ENCODE peak calls at places on chromosome 12, in six cellular contexts. One of them, this sample, is unnamed.

GRCh38 chr12:52020539-52021336 is 14.0 kb downstream of the TAMALIN start:
- DNase-seq in H1: peak; percentile 86
- DNase-seq in SK-N-SH: peak; percentile 88
- DNase-seq in GM12878: no peak
- DNase-seq in K562: peak; percentile 75
- DNase-seq in A549: peak; percentile 67
- DNase-seq in this sample: peak; percentile 48

GRCh38 chr12:53617700-53618099 is 8.5 kb downstream of the ATF7 start:
- DNase-seq in K562: no peak
- DNase-seq in A549: no peak
- DNase-seq in GM12878: no peak
- DNase-seq in H1: no peak
- DNase-seq in SK-N-SH: no peak
- DNase-seq in this sample: no peak

GRCh38 chr12:104643921-104644669 is 187.3 kb downstream of the CHST11 start:
- DNase-seq in A549: no peak
- DNase-seq in SK-N-SH: peak; percentile 33
- DNase-seq in K562: no peak
- DNase-seq in GM12878: peak; percentile 43
- DNase-seq in H1: no peak
- DNase-seq in this sample: no peak

GRCh38 chr12:22257100-22257499 is 77.4 kb downstream of the ST8SIA1 start:
- DNase-seq in SK-N-SH: no peak
- DNase-seq in A549: no peak
- DNase-seq in H1: no peak
- DNase-seq in GM12878: no peak
- DNase-seq in K562: no peak
- DNase-seq in this sample: no peak

GRCh38 chr12:92466391-92467305 is 236.1 kb upstream of the PLEKHG7 start:
- DNase-seq in SK-N-SH: no peak
- DNase-seq in K562: no peak
- DNase-seq in A549: no peak
- DNase-seq in H1: peak; percentile 49
- DNase-seq in GM12878: peak; percentile 90
- DNase-seq in this sample: no peak

GRCh38 chr12:109387425-109388166 is 39.9 kb downstream of the MYO1H start:
- DNase-seq in H1: peak; percentile 50
- DNase-seq in K562: peak; percentile 27
- DNase-seq in A549: peak; percentile 68
- DNase-seq in SK-N-SH: peak; percentile 31
- DNase-seq in GM12878: no peak
- DNase-seq in this sample: peak; percentile 73

GRCh38 chr12:113561381-113561780 is 89.7 kb upstream of the LHX5 start:
- DNase-seq in SK-N-SH: no peak
- DNase-seq in A549: no peak
- DNase-seq in GM12878: no peak
- DNase-seq in K562: no peak
- DNase-seq in H1: no peak
- DNase-seq in this sample: no peak

GRCh38 chr12:52235001-52235760 is 2.1 kb downstream of the KRT7 start:
- DNase-seq in H1: no peak
- DNase-seq in GM12878: no peak
- DNase-seq in SK-N-SH: peak; percentile 16
- DNase-seq in K562: no peak
- DNase-seq in A549: peak; percentile 32
- DNase-seq in this sample: no peak

GRCh38 chr12:79688376-79689040 is 2.3 kb downstream of the PAWR start:
- DNase-seq in H1: no peak
- DNase-seq in SK-N-SH: no peak
- DNase-seq in GM12878: no peak
- DNase-seq in A549: no peak
- DNase-seq in K562: no peak
- DNase-seq in this sample: no peak

GRCh38 chr12:108360487-108360886 is 21.4 kb upstream of the CMKLR1 start:
- DNase-seq in SK-N-SH: no peak
- DNase-seq in A549: no peak
- DNase-seq in H1: no peak
- DNase-seq in K562: no peak
- DNase-seq in GM12878: peak; percentile 84
- DNase-seq in this sample: no peak

GRCh38 chr12:47687636-47688035 is 18.2 kb downstream of the RPAP3 start:
- DNase-seq in K562: no peak
- DNase-seq in GM12878: no peak
- DNase-seq in H1: no peak
- DNase-seq in A549: no peak
- DNase-seq in SK-N-SH: no peak
- DNase-seq in this sample: no peak

GRCh38 chr12:130870442-130871285 is 1.2 kb upstream of the RAN start:
- DNase-seq in K562: peak; percentile 64
- DNase-seq in A549: peak; percentile 98
- DNase-seq in SK-N-SH: peak; percentile 57
- DNase-seq in H1: peak; percentile 72
- DNase-seq in GM12878: peak; percentile 75
- DNase-seq in this sample: peak; percentile 96

GRCh38 chr12:122641976-122642375 is 61.2 kb downstream of the HCAR2 start:
- DNase-seq in K562: no peak
- DNase-seq in H1: no peak
- DNase-seq in A549: no peak
- DNase-seq in SK-N-SH: no peak
- DNase-seq in GM12878: no peak
- DNase-seq in this sample: no peak

GRCh38 chr12:4030938-4031702 is 157.9 kb upstream of the PARP11 start:
- DNase-seq in A549: peak; percentile 96
- DNase-seq in K562: peak; percentile 51
- DNase-seq in H1: peak; percentile 85
- DNase-seq in SK-N-SH: peak; percentile 81
- DNase-seq in GM12878: no peak
- DNase-seq in this sample: peak; percentile 55

GRCh38 chr12:49706351-49707126 is 666 bp downstream of the FMNL3 start:
- DNase-seq in GM12878: no peak
- DNase-seq in SK-N-SH: peak; percentile 78
- DNase-seq in A549: no peak
- DNase-seq in K562: peak; percentile 60
- DNase-seq in H1: peak; percentile 70
- DNase-seq in this sample: no peak

GRCh38 chr12:41013921-41014642 is 174.0 kb upstream of the PDZRN4 start:
- DNase-seq in K562: no peak
- DNase-seq in H1: no peak
- DNase-seq in A549: no peak
- DNase-seq in SK-N-SH: no peak
- DNase-seq in GM12878: no peak
- DNase-seq in this sample: no peak

GRCh38 chr12:55931780-55932545 is 1.0 kb downstream of the DGKA start:
- DNase-seq in H1: peak; percentile 73
- DNase-seq in K562: peak; percentile 69
- DNase-seq in A549: no peak
- DNase-seq in GM12878: no peak
- DNase-seq in SK-N-SH: peak; percentile 88
- DNase-seq in this sample: no peak

GRCh38 chr12:62659457-62660295 is 193.1 kb downstream of the MON2 start:
- DNase-seq in H1: peak; percentile 56
- DNase-seq in A549: no peak
- DNase-seq in GM12878: no peak
- DNase-seq in SK-N-SH: no peak
- DNase-seq in K562: no peak
- DNase-seq in this sample: no peak

GRCh38 chr12:6830286-6830892 is 2.2 kb downstream of the P3H3 start:
- DNase-seq in K562: no peak
- DNase-seq in A549: no peak
- DNase-seq in H1: no peak
- DNase-seq in GM12878: no peak
- DNase-seq in SK-N-SH: no peak
- DNase-seq in this sample: no peak

GRCh38 chr12:3216097-3216496 is 138.9 kb downstream of the TSPAN9 start:
- DNase-seq in SK-N-SH: no peak
- DNase-seq in A549: no peak
- DNase-seq in GM12878: no peak
- DNase-seq in H1: no peak
- DNase-seq in K562: no peak
- DNase-seq in this sample: no peak

GRCh38 chr12:95336387-95337067 is 118.9 kb downstream of the VEZT start:
- DNase-seq in SK-N-SH: peak; percentile 86
- DNase-seq in H1: peak; percentile 74
- DNase-seq in A549: peak; percentile 90
- DNase-seq in K562: peak; percentile 10
- DNase-seq in GM12878: no peak
- DNase-seq in this sample: peak; percentile 86

GRCh38 chr12:105590571-105590970 is 260.1 kb downstream of the C12orf75 start:
- DNase-seq in K562: no peak
- DNase-seq in GM12878: no peak
- DNase-seq in H1: no peak
- DNase-seq in SK-N-SH: no peak
- DNase-seq in A549: no peak
- DNase-seq in this sample: no peak

GRCh38 chr12:132204064-132204821 is 60.0 kb downstream of the NOC4L start:
- DNase-seq in A549: no peak
- DNase-seq in GM12878: no peak
- DNase-seq in K562: no peak
- DNase-seq in H1: no peak
- DNase-seq in SK-N-SH: no peak
- DNase-seq in this sample: no peak

GRCh38 chr12:132201391-132202120 is 57.3 kb downstream of the NOC4L start:
- DNase-seq in SK-N-SH: no peak
- DNase-seq in GM12878: no peak
- DNase-seq in A549: no peak
- DNase-seq in H1: no peak
- DNase-seq in K562: no peak
- DNase-seq in this sample: no peak

GRCh38 chr12:132204822-132205270 is 60.6 kb downstream of the NOC4L start:
- DNase-seq in K562: no peak
- DNase-seq in GM12878: no peak
- DNase-seq in H1: no peak
- DNase-seq in A549: no peak
- DNase-seq in SK-N-SH: no peak
- DNase-seq in this sample: no peak

GRCh38 chr12:132200800-132201199 is 56.5 kb downstream of the NOC4L start:
- DNase-seq in A549: no peak
- DNase-seq in H1: no peak
- DNase-seq in K562: no peak
- DNase-seq in SK-N-SH: no peak
- DNase-seq in GM12878: no peak
- DNase-seq in this sample: no peak

DNA sequence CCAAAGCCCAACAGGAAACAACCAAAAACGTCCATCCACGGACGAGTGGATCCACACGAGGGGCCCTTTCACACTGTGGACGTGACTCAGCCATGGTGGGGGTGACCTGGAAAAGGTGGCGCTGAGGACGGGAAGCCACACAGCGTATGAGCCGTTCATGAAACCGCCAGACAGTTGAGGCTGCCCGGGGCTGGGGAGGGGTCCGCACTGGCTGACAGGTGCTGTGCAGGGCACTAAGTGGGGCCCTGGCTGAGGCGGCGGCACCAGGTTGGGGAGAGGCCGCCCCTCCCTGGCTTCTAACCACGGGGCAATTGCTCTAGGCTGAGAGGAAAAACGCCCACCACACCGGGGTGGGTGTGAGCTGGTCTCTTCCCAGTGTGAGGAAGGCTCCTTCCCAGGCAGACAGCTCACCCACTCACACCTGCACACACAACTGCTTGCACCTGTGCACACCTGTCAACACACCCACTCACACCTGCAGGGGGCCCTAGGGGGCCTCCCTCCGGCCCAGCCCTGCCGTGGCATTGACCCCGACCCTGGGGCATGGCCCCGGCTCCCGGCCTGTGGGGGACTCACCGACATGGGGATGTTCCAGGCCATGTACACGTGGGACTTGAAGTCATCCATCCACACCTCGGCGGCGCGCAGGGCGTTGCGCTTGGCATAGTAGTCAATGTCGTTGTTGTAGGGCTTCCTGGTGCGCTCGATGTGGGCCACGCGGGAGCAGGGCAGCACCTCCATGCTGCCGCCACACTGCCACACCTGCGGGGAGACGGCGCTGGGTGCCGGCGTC is 58.9 kb downstream of the NOC4L start:
- DNase-seq in A549: no peak
- DNase-seq in SK-N-SH: no peak
- DNase-seq in GM12878: no peak
- DNase-seq in K562: no peak
- DNase-seq in H1: no peak
- DNase-seq in this sample: no peak
- TF ChIP-seq CHD2 in A549: no peak
- TF ChIP-seq CHD2 in SK-N-SH: no peak
- TF ChIP-seq CHD2 in GM12878: no peak
- TF ChIP-seq CHD2 in K562: no peak
- TF ChIP-seq CHD2 in H1: no peak
- TF ChIP-seq CHD2 in this sample: no peak

GRCh38 chr12:57236925-57237652 is 7.6 kb downstream of the SHMT2 start:
- DNase-seq in SK-N-SH: no peak
- DNase-seq in H1: no peak
- DNase-seq in K562: no peak
- DNase-seq in GM12878: no peak
- DNase-seq in A549: no peak
- DNase-seq in this sample: no peak
- TF ChIP-seq CHD2 in SK-N-SH: no peak
- TF ChIP-seq CHD2 in H1: no peak
- TF ChIP-seq CHD2 in K562: no peak
- TF ChIP-seq CHD2 in GM12878: no peak
- TF ChIP-seq CHD2 in A549: no peak
- TF ChIP-seq CHD2 in this sample: no peak

GRCh38 chr12:111578276-111578970 is 20.7 kb downstream of the ATXN2 start:
- DNase-seq in H1: no peak
- DNase-seq in K562: no peak
- DNase-seq in A549: peak; percentile 78
- DNase-seq in SK-N-SH: no peak
- DNase-seq in GM12878: no peak
- DNase-seq in this sample: peak; percentile 89
- TF ChIP-seq CHD2 in H1: no peak
- TF ChIP-seq CHD2 in K562: no peak
- TF ChIP-seq CHD2 in A549: no peak
- TF ChIP-seq CHD2 in SK-N-SH: no peak
- TF ChIP-seq CHD2 in GM12878: no peak
- TF ChIP-seq CHD2 in this sample: no peak

GRCh38 chr12:86712425-86712843 is 456.2 kb upstream of the MGAT4C start:
- DNase-seq in K562: no peak
- DNase-seq in SK-N-SH: no peak
- DNase-seq in H1: no peak
- DNase-seq in GM12878: no peak
- DNase-seq in A549: peak; percentile 97
- DNase-seq in this sample: peak; percentile 41
- TF ChIP-seq CHD2 in K562: no peak
- TF ChIP-seq CHD2 in SK-N-SH: no peak
- TF ChIP-seq CHD2 in H1: no peak
- TF ChIP-seq CHD2 in GM12878: no peak
- TF ChIP-seq CHD2 in A549: no peak
- TF ChIP-seq CHD2 in this sample: no peak